ENCODE peak calls at places on chromosomes 6 and 20, in four cellular contexts. D is NCI-H226, H is keratinocyte, U is transverse colon. I is an unnamed sample.

GRCh38 chr6:31968791-31969711 is 2.9 kb downstream of the DXO start:
- DNase-seq in D (no peak), H (no peak), U (no peak), I (no peak)

GRCh38 chr6:150622941-150623874 is 23.5 kb downstream of the PLEKHG1 start:
- DNase-seq in D (no peak), H (no peak), U (no peak), I (no peak)

GRCh38 chr6:166707045-166707444 is 80.0 kb upstream of the RPS6KA2 start:
- DNase-seq in D (no peak), H (no peak), U (peak), I (peak)

GRCh38 chr6:135182993-135183531 is 2.0 kb downstream of the MYB start:
- DNase-seq in D (no peak), H (no peak), U (peak), I (peak)

GRCh38 chr20:49563015-49563980 is 4.6 kb downstream of the PTGIS start:
- DNase-seq in D (no peak), H (no peak), U (no peak), I (no peak)

GRCh38 chr6:117267766-117268534 is 2.6 kb downstream of the VGLL2 start:
- DNase-seq in D (no peak), H (no peak), U (no peak), I (peak)

GRCh38 chr6:10478187-10479040 is 42.7 kb upstream of the GCNT2 start:
- DNase-seq in D (no peak), H (no peak), U (no peak), I (no peak)

GRCh38 chr6:142482249-142482648 is 180.4 kb downstream of the ADGRG6 start:
- DNase-seq in D (no peak), H (no peak), U (no peak), I (no peak)

GRCh38 chr6:163383912-163384311 is 30.6 kb upstream of the QKI start:
- DNase-seq in D (peak), H (no peak), U (no peak), I (no peak)

GRCh38 chr6:129501401-129502051 is 208.5 kb downstream of the ARHGAP18 start:
- DNase-seq in D (peak), H (peak), U (peak), I (peak)

GRCh38 chr6:104396077-104396476 is 463.6 kb downstream of the HACE1 start:
- DNase-seq in D (no peak), H (no peak), U (no peak), I (no peak)

GRCh38 chr6:153949606-153950005 is 89.4 kb upstream of the OPRM1 start:
- DNase-seq in D (no peak), H (no peak), U (no peak), I (no peak)

I was measured in glutamatergic neuron.